ENCODE peak calls at places on chromosomes 16 and 17, in ten cellular contexts. E, T, P, O, F, B, A, X, V and L are unnamed samples.

GRCh38 chr17:77729587-77729986 is 228.9 kb upstream of the TNRC6C start:
- DNase-seq in B (no peak), E (no peak), T (no peak), X (no peak), F (no peak), P (no peak), A (no peak), V (no peak), O (no peak), L (no peak)

GRCh38 chr17:79624658-79625478 is 14.0 kb upstream of the RBFOX3 start:
- DNase-seq in V (no peak), O (no peak), A (no peak), E (no peak), F (peak; percentile 13), T (no peak), P (no peak), X (no peak), B (no peak), L (no peak)

GRCh38 chr16:87432330-87432915 is 40.3 kb downstream of the MAP1LC3B start:
- DNase-seq in A (no peak), V (no peak), T (no peak), B (no peak), O (no peak), F (no peak), P (no peak), X (no peak), E (no peak), L (no peak)

GRCh38 chr16:59164461-59164860 is 430.3 kb upstream of the GOT2 start:
- DNase-seq in V (no peak), A (no peak), T (no peak), X (peak; percentile 40), E (no peak), B (no peak), O (peak; percentile 29), F (no peak), P (no peak), L (no peak)

GRCh38 chr17:71068351-71068750 is 899.0 kb downstream of the KCNJ2 start:
- DNase-seq in X (no peak), B (no peak), V (no peak), A (no peak), P (no peak), T (no peak), E (no peak), F (no peak), O (no peak), L (no peak)

GRCh38 chr17:8831234-8831849 is 32.2 kb upstream of the MFSD6L start:
- DNase-seq in V (no peak), T (no peak), A (no peak), O (no peak), B (no peak), P (no peak), E (no peak), X (no peak), F (no peak), L (no peak)

GRCh38 chr17:57946798-57947358 is 8.3 kb downstream of the CUEDC1 start:
- DNase-seq in A (peak; percentile 83), V (no peak), O (peak; percentile 62), P (no peak), B (peak; percentile 75), T (peak; percentile 70), X (no peak), F (peak; percentile 76), E (peak; percentile 32), L (no peak)

GRCh38 chr17:19533718-19534561 is at the start of gene SLC47A1:
- DNase-seq in E (peak; percentile 42), T (peak; percentile 56), F (peak; percentile 62), X (peak; percentile 28), B (no peak), A (peak; percentile 76), O (peak; percentile 60), P (no peak), V (no peak), L (no peak)

GRCh38 chr16:15466886-15467781 is 32.7 kb downstream of the BMERB1 start:
- DNase-seq in T (no peak), B (peak; percentile 60), A (no peak), O (no peak), P (no peak), V (no peak), F (no peak), X (no peak), E (no peak), L (no peak)
- TF ChIP-seq CTCF in T (peak; percentile 54), B (peak; percentile 68), A (peak; percentile 49), O (peak; percentile 33), P (peak; percentile 6), V (no peak), F (no peak), X (peak; percentile 9), E (peak; percentile 10), L (no peak)

GRCh38 chr17:43531082-43531378 is 15.1 kb downstream of the ETV4 start:
- DNase-seq in V (no peak), E (no peak), T (no peak), B (no peak), P (no peak), F (no peak), O (no peak), A (no peak), X (no peak), L (no peak)
- H3K4me3 ChIP-seq in V (no peak overlapping the region), E (peak overlapping the region; percentile 41), T (no peak overlapping the region), B (no peak overlapping the region), P (no peak overlapping the region), F (no peak overlapping the region), O (no peak overlapping the region), A (no peak overlapping the region), X (no peak overlapping the region), L (no peak overlapping the region)

GRCh38 chr16:75588716-75589115 is 22.5 kb downstream of the GABARAPL2 start:
- DNase-seq in T (no peak), E (no peak), O (no peak), F (no peak), V (no peak), P (no peak), B (no peak), A (no peak), X (no peak), L (no peak)
- TF ChIP-seq CTCF in T (no peak), E (no peak), O (no peak), F (no peak), V (no peak), P (no peak), B (no peak), A (no peak), X (no peak), L (no peak)

GRCh38 chr16:83040174-83040573 is 413.4 kb downstream of the CDH13 start:
- DNase-seq in F (no peak), O (no peak), P (peak; percentile 3), B (no peak), A (no peak), E (no peak), X (no peak), V (no peak), T (no peak), L (no peak)

GRCh38 chr16:83031524-83031923 is 404.8 kb downstream of the CDH13 start:
- DNase-seq in T (no peak), V (no peak), X (no peak), O (no peak), A (no peak), B (no peak), P (no peak), E (no peak), F (no peak), L (no peak)

GRCh38 chr16:83037884-83038283 is 411.1 kb downstream of the CDH13 start:
- DNase-seq in P (no peak), V (no peak), F (no peak), X (no peak), B (no peak), T (no peak), O (no peak), A (no peak), E (no peak), L (no peak)

DNA sequence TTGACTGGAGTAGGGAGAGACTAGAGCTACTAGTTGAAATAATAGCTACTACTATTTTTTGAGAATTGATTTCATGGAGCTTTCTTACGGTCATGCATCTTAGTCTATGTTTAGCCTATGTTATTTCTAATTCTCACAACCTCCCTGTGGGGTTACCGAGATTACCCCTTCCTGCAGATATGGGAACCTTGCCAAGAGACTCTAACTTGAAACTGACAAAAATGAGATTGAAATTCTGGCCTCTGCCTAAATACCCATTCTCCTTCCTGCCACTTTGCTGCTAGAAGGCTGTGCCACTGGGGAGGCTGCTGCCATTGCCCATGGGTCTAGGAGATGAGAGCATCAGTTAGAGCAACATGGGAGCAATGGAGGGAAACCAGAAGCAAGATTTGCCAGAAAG is 410.3 kb downstream of the CDH13 start:
- DNase-seq in X (no peak), O (no peak), V (no peak), E (no peak), A (no peak), F (no peak), T (no peak), P (no peak), B (no peak), L (no peak)
- H3K4me3 ChIP-seq in X (no peak overlapping the region), O (no peak overlapping the region), V (no peak overlapping the region), E (no peak overlapping the region), A (no peak overlapping the region), F (no peak overlapping the region), T (no peak overlapping the region), P (no peak overlapping the region), B (no peak overlapping the region), L (no peak overlapping the region)

GRCh38 chr16:71441348-71441781 is 489 bp downstream of the TLE7 start:
- DNase-seq in P (no peak), E (no peak), F (no peak), T (no peak), V (no peak), B (no peak), X (no peak), A (no peak), O (no peak), L (no peak)
- TF ChIP-seq CTCF in P (peak; percentile 14), E (no peak), F (peak; percentile 28), T (no peak), V (peak; percentile 7), B (no peak), X (no peak), A (no peak), O (no peak), L (peak; percentile 24)

DNA sequence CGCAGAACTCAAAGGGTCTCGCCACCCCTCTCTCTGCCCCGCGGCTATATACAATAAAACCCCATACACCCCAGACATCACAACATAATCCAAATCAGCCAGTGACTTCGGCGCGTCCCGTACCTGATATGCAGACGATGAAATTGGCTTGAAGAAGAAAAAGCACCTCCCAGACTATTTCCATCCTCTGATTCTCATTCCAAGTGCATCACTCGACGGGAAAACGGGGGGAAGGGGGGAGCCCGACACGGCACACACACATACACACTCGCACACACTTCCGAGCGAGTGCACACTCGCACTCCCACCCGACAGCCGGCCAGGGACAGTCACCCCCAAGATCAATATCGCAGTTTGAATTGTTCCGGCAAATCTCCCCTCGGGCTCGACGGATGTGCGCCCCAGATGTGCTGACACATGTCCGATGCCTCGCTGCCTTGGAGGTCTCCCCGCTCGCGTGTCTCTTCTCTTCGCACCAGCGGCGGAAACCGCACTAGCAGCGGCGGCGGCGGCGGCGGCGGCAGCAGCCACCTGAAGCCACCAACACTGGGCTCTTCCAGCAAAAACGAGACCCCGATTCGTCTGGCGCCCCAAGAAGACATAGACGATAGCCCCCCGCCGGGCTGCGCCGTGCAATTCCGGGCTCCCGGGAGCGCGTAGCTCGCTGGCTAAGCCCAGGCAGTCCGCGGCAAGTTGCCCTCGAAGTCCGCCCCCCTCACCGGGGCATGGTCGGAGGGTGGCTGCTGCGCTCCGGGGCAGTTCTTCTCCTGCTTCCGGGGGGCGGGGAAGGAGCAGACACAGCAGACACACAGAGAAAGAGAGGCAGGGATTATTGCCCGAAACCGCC is 688 bp downstream of the CA10 start:
- DNase-seq in V (no peak), O (no peak), T (no peak), B (no peak), E (no peak), P (no peak), F (no peak), A (no peak), X (no peak), L (no peak)
- H3K4me3 ChIP-seq in V (no peak overlapping the region), O (no peak overlapping the region), T (peak overlapping the region; percentile 31), B (no peak overlapping the region), E (no peak overlapping the region), P (no peak overlapping the region), F (peak overlapping the region; percentile 3), A (no peak overlapping the region), X (no peak overlapping the region), L (peak overlapping the region; percentile 13)